ENCODE peak calls at places on chromosome 14, in ten cellular contexts. One of them, this sample, is unnamed.

GRCh38 chr14:47040490-47040889 is 388.9 kb upstream of the RPL10L start:
- DNase-seq in HT1080: peak
- DNase-seq in gastrocnemius medialis: no peak
- DNase-seq in SK-N-DZ: peak
- DNase-seq in HEK293T: peak
- DNase-seq in head of caudate nucleus: no peak
- DNase-seq in cardiac muscle cell: peak
- DNase-seq in activated T-helper 1 cell treated with anti-CD3 and anti-CD28 coated beads, Interleukin-12 subunit alpha, Interleukin-12 subunit beta, Interleukin-2, Interleukin-4 antibody, amounts not matched to agents 30 ng/mL and 10 ng/mL and 1 ng/mL, durations not matched to agents 14 hours and 24 hours and 36 hours: no peak
- DNase-seq in neural progenitor cell: peak
- DNase-seq in NCI-H1417: peak
- DNase-seq in this sample: peak

GRCh38 chr14:54562334-54562733 is 4.6 kb upstream of the SAMD4A start:
- DNase-seq in HT1080: peak
- DNase-seq in gastrocnemius medialis: no peak
- DNase-seq in SK-N-DZ: no peak
- DNase-seq in HEK293T: no peak
- DNase-seq in head of caudate nucleus: no peak
- DNase-seq in cardiac muscle cell: no peak
- DNase-seq in activated T-helper 1 cell treated with anti-CD3 and anti-CD28 coated beads, Interleukin-12 subunit alpha, Interleukin-12 subunit beta, Interleukin-2, Interleukin-4 antibody, amounts not matched to agents 30 ng/mL and 10 ng/mL and 1 ng/mL, durations not matched to agents 14 hours and 24 hours and 36 hours: no peak
- DNase-seq in neural progenitor cell: no peak
- DNase-seq in NCI-H1417: peak
- DNase-seq in this sample: no peak

GRCh38 chr14:64825006-64825405 is 54.7 kb downstream of the SPTB start:
- DNase-seq in HT1080: no peak
- DNase-seq in gastrocnemius medialis: no peak
- DNase-seq in SK-N-DZ: no peak
- DNase-seq in HEK293T: no peak
- DNase-seq in head of caudate nucleus: no peak
- DNase-seq in cardiac muscle cell: no peak
- DNase-seq in activated T-helper 1 cell treated with anti-CD3 and anti-CD28 coated beads, Interleukin-12 subunit alpha, Interleukin-12 subunit beta, Interleukin-2, Interleukin-4 antibody, amounts not matched to agents 30 ng/mL and 10 ng/mL and 1 ng/mL, durations not matched to agents 14 hours and 24 hours and 36 hours: no peak
- DNase-seq in neural progenitor cell: no peak
- DNase-seq in NCI-H1417: no peak
- DNase-seq in this sample: no peak

GRCh38 chr14:104429291-104429861 is 150.2 kb upstream of the C14orf180 start:
- DNase-seq in HT1080: no peak
- DNase-seq in gastrocnemius medialis: no peak
- DNase-seq in SK-N-DZ: no peak
- DNase-seq in HEK293T: no peak
- DNase-seq in head of caudate nucleus: no peak
- DNase-seq in cardiac muscle cell: no peak
- DNase-seq in activated T-helper 1 cell treated with anti-CD3 and anti-CD28 coated beads, Interleukin-12 subunit alpha, Interleukin-12 subunit beta, Interleukin-2, Interleukin-4 antibody, amounts not matched to agents 30 ng/mL and 10 ng/mL and 1 ng/mL, durations not matched to agents 14 hours and 24 hours and 36 hours: no peak
- DNase-seq in neural progenitor cell: no peak
- DNase-seq in NCI-H1417: peak
- DNase-seq in this sample: no peak

GRCh38 chr14:102508410-102508773 is 1.2 kb downstream of the ANKRD9 start:
- DNase-seq in HT1080: no peak
- DNase-seq in gastrocnemius medialis: peak
- DNase-seq in SK-N-DZ: no peak
- DNase-seq in HEK293T: peak
- DNase-seq in head of caudate nucleus: no peak
- DNase-seq in cardiac muscle cell: no peak
- DNase-seq in activated T-helper 1 cell treated with anti-CD3 and anti-CD28 coated beads, Interleukin-12 subunit alpha, Interleukin-12 subunit beta, Interleukin-2, Interleukin-4 antibody, amounts not matched to agents 30 ng/mL and 10 ng/mL and 1 ng/mL, durations not matched to agents 14 hours and 24 hours and 36 hours: no peak
- DNase-seq in neural progenitor cell: no peak
- DNase-seq in NCI-H1417: peak
- DNase-seq in this sample: peak

GRCh38 chr14:29548948-29549370 is 378.7 kb downstream of the PRKD1 start:
- DNase-seq in HT1080: peak
- DNase-seq in gastrocnemius medialis: no peak
- DNase-seq in SK-N-DZ: peak
- DNase-seq in HEK293T: peak
- DNase-seq in head of caudate nucleus: peak
- DNase-seq in cardiac muscle cell: peak
- DNase-seq in activated T-helper 1 cell treated with anti-CD3 and anti-CD28 coated beads, Interleukin-12 subunit alpha, Interleukin-12 subunit beta, Interleukin-2, Interleukin-4 antibody, amounts not matched to agents 30 ng/mL and 10 ng/mL and 1 ng/mL, durations not matched to agents 14 hours and 24 hours and 36 hours: no peak
- DNase-seq in neural progenitor cell: peak
- DNase-seq in NCI-H1417: peak
- DNase-seq in this sample: peak

GRCh38 chr14:21185506-21185905 is 29.6 kb upstream of the OR5AU1 start:
- DNase-seq in HT1080: no peak
- DNase-seq in gastrocnemius medialis: no peak
- DNase-seq in SK-N-DZ: no peak
- DNase-seq in HEK293T: no peak
- DNase-seq in head of caudate nucleus: no peak
- DNase-seq in cardiac muscle cell: no peak
- DNase-seq in activated T-helper 1 cell treated with anti-CD3 and anti-CD28 coated beads, Interleukin-12 subunit alpha, Interleukin-12 subunit beta, Interleukin-2, Interleukin-4 antibody, amounts not matched to agents 30 ng/mL and 10 ng/mL and 1 ng/mL, durations not matched to agents 14 hours and 24 hours and 36 hours: no peak
- DNase-seq in neural progenitor cell: no peak
- DNase-seq in NCI-H1417: no peak
- DNase-seq in this sample: no peak

GRCh38 chr14:96189288-96189711 is 15.3 kb upstream of the BDKRB2 start:
- DNase-seq in HT1080: peak
- DNase-seq in gastrocnemius medialis: no peak
- DNase-seq in SK-N-DZ: no peak
- DNase-seq in HEK293T: no peak
- DNase-seq in head of caudate nucleus: no peak
- DNase-seq in cardiac muscle cell: peak
- DNase-seq in activated T-helper 1 cell treated with anti-CD3 and anti-CD28 coated beads, Interleukin-12 subunit alpha, Interleukin-12 subunit beta, Interleukin-2, Interleukin-4 antibody, amounts not matched to agents 30 ng/mL and 10 ng/mL and 1 ng/mL, durations not matched to agents 14 hours and 24 hours and 36 hours: no peak
- DNase-seq in neural progenitor cell: no peak
- DNase-seq in NCI-H1417: no peak
- DNase-seq in this sample: no peak

GRCh38 chr14:79118291-79118690 is 948.1 kb downstream of the NRXN3 start:
- DNase-seq in HT1080: no peak
- DNase-seq in gastrocnemius medialis: no peak
- DNase-seq in SK-N-DZ: no peak
- DNase-seq in HEK293T: no peak
- DNase-seq in head of caudate nucleus: no peak
- DNase-seq in cardiac muscle cell: no peak
- DNase-seq in activated T-helper 1 cell treated with anti-CD3 and anti-CD28 coated beads, Interleukin-12 subunit alpha, Interleukin-12 subunit beta, Interleukin-2, Interleukin-4 antibody, amounts not matched to agents 30 ng/mL and 10 ng/mL and 1 ng/mL, durations not matched to agents 14 hours and 24 hours and 36 hours: no peak
- DNase-seq in neural progenitor cell: no peak
- DNase-seq in NCI-H1417: peak
- DNase-seq in this sample: no peak

GRCh38 chr14:81991998-81992397 is 458.3 kb upstream of the SEL1L start:
- DNase-seq in HT1080: no peak
- DNase-seq in gastrocnemius medialis: no peak
- DNase-seq in SK-N-DZ: no peak
- DNase-seq in HEK293T: no peak
- DNase-seq in head of caudate nucleus: no peak
- DNase-seq in cardiac muscle cell: no peak
- DNase-seq in activated T-helper 1 cell treated with anti-CD3 and anti-CD28 coated beads, Interleukin-12 subunit alpha, Interleukin-12 subunit beta, Interleukin-2, Interleukin-4 antibody, amounts not matched to agents 30 ng/mL and 10 ng/mL and 1 ng/mL, durations not matched to agents 14 hours and 24 hours and 36 hours: no peak
- DNase-seq in neural progenitor cell: no peak
- DNase-seq in NCI-H1417: peak
- DNase-seq in this sample: no peak

GRCh38 chr14:105177082-105177481 is 4.0 kb downstream of the NUDT14 start:
- DNase-seq in HT1080: no peak
- DNase-seq in gastrocnemius medialis: no peak
- DNase-seq in SK-N-DZ: no peak
- DNase-seq in HEK293T: no peak
- DNase-seq in head of caudate nucleus: no peak
- DNase-seq in cardiac muscle cell: no peak
- DNase-seq in activated T-helper 1 cell treated with anti-CD3 and anti-CD28 coated beads, Interleukin-12 subunit alpha, Interleukin-12 subunit beta, Interleukin-2, Interleukin-4 antibody, amounts not matched to agents 30 ng/mL and 10 ng/mL and 1 ng/mL, durations not matched to agents 14 hours and 24 hours and 36 hours: no peak
- DNase-seq in neural progenitor cell: no peak
- DNase-seq in NCI-H1417: no peak
- DNase-seq in this sample: no peak

This sample was measured in hepatocyte.